ENCODE peak calls at places on chromosomes 11 and 22, in ten cellular contexts. T is mesothelial cell of epicardium; N is HCT116; L is activated CD4-positive, alpha-beta T cell treated with anti-CD3 and anti-CD28 coated beads for 36 hours; H is iris pigment epithelial cell; G is tibial artery; E is cardiac fibroblast; X is Caki2; W is psoas muscle; D is 8988T. M is an unnamed sample.

GRCh38 chr11:111675891-111676290 is 73.6 kb downstream of the SIK2 start:
- DNase-seq in X (no peak), H (no peak), T (no peak), D (no peak), E (no peak), N (no peak), W (no peak), G (no peak), L (no peak), M (no peak)

GRCh38 chr11:70503878-70504240 is 105.5 kb downstream of the CTTN start:
- DNase-seq in T (no peak), D (peak; percentile 71), X (no peak), W (peak; percentile 18), H (no peak), E (no peak), L (no peak), N (no peak), G (no peak), M (no peak)

GRCh38 chr22:35567794-35568193 is 27.2 kb downstream of the RASD2 start:
- DNase-seq in L (no peak), W (no peak), H (no peak), N (no peak), G (no peak), D (no peak), E (no peak), T (no peak), X (no peak), M (no peak)

GRCh38 chr22:44391481-44392445 is 79.0 kb upstream of the SHISAL1 start:
- DNase-seq in D (no peak), E (no peak), W (peak; percentile 6), N (no peak), X (no peak), G (peak; percentile 45), T (peak; percentile 38), H (no peak), L (no peak), M (no peak)

GRCh38 chr22:40204331-40205116 is 26.8 kb downstream of the TNRC6B start:
- DNase-seq in N (no peak), W (no peak), G (no peak), X (no peak), E (peak; percentile 79), H (peak; percentile 65), T (no peak), D (no peak), L (no peak), M (no peak)

GRCh38 chr11:829116-829945 is 1.6 kb downstream of the CRACR2B start:
- DNase-seq in H (no peak), G (peak; percentile 78), L (no peak), X (peak; percentile 61), N (no peak), W (peak; percentile 75), T (no peak), D (no peak), E (no peak), M (no peak)

GRCh38 chr11:84316866-84317560 is 1030.8 kb upstream of the CCDC90B start:
- DNase-seq in H (peak; percentile 73), T (no peak), G (no peak), E (peak; percentile 72), W (no peak), D (no peak), X (no peak), L (no peak), N (no peak), M (no peak)

GRCh38 chr11:126465573-126466287 is 110.2 kb downstream of the ST3GAL4 start:
- DNase-seq in N (no peak), W (no peak), T (no peak), H (no peak), X (no peak), E (no peak), D (no peak), G (no peak), L (peak; percentile 59), M (no peak)

GRCh38 chr11:20005747-20006146 is 154.5 kb downstream of the DBX1 start:
- DNase-seq in T (no peak), W (no peak), X (no peak), E (no peak), L (no peak), G (no peak), D (no peak), H (peak; percentile 51), N (no peak), M (no peak)

GRCh38 chr11:70498171-70498571 is 99.8 kb downstream of the CTTN start:
- DNase-seq in X (no peak), W (peak; percentile 42), T (no peak), H (no peak), L (no peak), D (no peak), N (no peak), G (peak; percentile 33), E (no peak), M (no peak)

GRCh38 chr11:116600930-116601329 is 171.9 kb downstream of the BUD13 start:
- DNase-seq in E (no peak), X (no peak), D (no peak), L (no peak), W (no peak), T (no peak), N (no peak), H (no peak), G (no peak), M (no peak)

GRCh38 chr22:38685761-38686160 is 4.0 kb downstream of the TOMM22 start:
- DNase-seq in N (no peak), H (no peak), X (no peak), D (no peak), W (no peak), E (no peak), L (no peak), T (no peak), G (no peak), M (no peak)

GRCh38 chr11:27423125-27423524 is 49.5 kb downstream of the LGR4 start:
- DNase-seq in G (no peak), E (peak; percentile 95), L (no peak), X (no peak), H (peak; percentile 92), W (peak; percentile 59), T (no peak), D (no peak), N (no peak), M (no peak)

GRCh38 chr22:47392729-47393128 is 630.3 kb downstream of the TBC1D22A start:
- DNase-seq in H (no peak), W (no peak), D (no peak), T (no peak), E (no peak), N (no peak), G (no peak), L (no peak), X (no peak), M (no peak)

GRCh38 chr11:69402251-69402892 is 79.1 kb upstream of the LINC01488 start:
- DNase-seq in X (no peak), G (no peak), E (no peak), N (no peak), T (no peak), L (no peak), H (no peak), D (no peak), W (no peak), M (no peak)

GRCh38 chr22:50191041-50191740 is 5.5 kb downstream of the TRABD start:
- DNase-seq in X (no peak), N (no peak), W (no peak), H (no peak), T (no peak), E (no peak), G (no peak), D (no peak), L (peak; percentile 86), M (no peak)

GRCh38 chr11:64285885-64286800 is 495 bp downstream of the GPR137 start:
- DNase-seq in X (no peak), D (peak; percentile 79), E (no peak), H (no peak), G (no peak), W (peak; percentile 69), N (no peak), T (no peak), L (peak; percentile 63), M (no peak)

GRCh38 chr11:110091995-110092576 is 1.1 kb upstream of the ZC3H12C start:
- DNase-seq in G (no peak), D (no peak), T (no peak), W (no peak), E (no peak), H (peak; percentile 31), L (no peak), N (peak; percentile 3), X (no peak), M (no peak)

GRCh38 chr11:65298655-65299179 is 15.9 kb upstream of the CDC42EP2 start:
- DNase-seq in X (no peak), E (peak; percentile 70), H (no peak), G (peak; percentile 80), N (no peak), L (no peak), D (no peak), W (peak; percentile 79), T (no peak), M (no peak)

GRCh38 chr22:49565516-49565855 is 262.2 kb downstream of the BRD1 start:
- DNase-seq in N (no peak), T (no peak), E (no peak), L (no peak), X (no peak), G (no peak), H (no peak), W (no peak), D (no peak), M (no peak)

GRCh38 chr11:1157341-1157644 is 460 bp upstream of the MUC5AC start:
- DNase-seq in T (no peak), X (no peak), E (no peak), D (no peak), H (no peak), N (no peak), L (no peak), W (no peak), G (peak; percentile 44), M (no peak)

GRCh38 chr11:128503231-128503991 is 83.9 kb downstream of the ETS1 start:
- DNase-seq in X (no peak), D (no peak), T (no peak), G (no peak), L (peak; percentile 63), N (no peak), E (peak; percentile 95), H (peak; percentile 93), W (no peak), M (no peak)

GRCh38 chr11:65150513-65151271 is 16.4 kb upstream of the SYVN1 start:
- DNase-seq in W (peak; percentile 98), T (peak; percentile 67), L (peak; percentile 69), G (peak; percentile 96), N (peak; percentile 90), H (peak; percentile 66), D (peak; percentile 67), X (peak; percentile 94), E (peak; percentile 88), M (no peak)

GRCh38 chr11:130804306-130805077 is 111.8 kb downstream of the SNX19 start:
- DNase-seq in G (no peak), X (no peak), E (no peak), N (no peak), W (no peak), D (no peak), T (no peak), L (no peak), H (no peak), M (no peak)